ENCODE peak calls at places on chromosomes 11 and 22, in nine cellular contexts. B is choroid plexus epithelial cell, K is MCF 10A, T is epithelial cell of esophagus, G is HFF-Myc, P is dorsolateral prefrontal cortex, L is stomach, S is upper lobe of right lung, R is DND-41. J is an unnamed sample.

GRCh38 chr11:69387409-69387885 is 93.5 kb downstream of the MYEOV start:
- DNase-seq in R (no peak), K (no peak), P (no peak), G (no peak), B (no peak), S (no peak), T (peak), L (no peak), J (no peak)

GRCh38 chr11:91041626-91042025 is 818.8 kb upstream of the CHORDC1 start:
- DNase-seq in T (no peak), S (no peak), P (no peak), R (no peak), K (peak), G (no peak), L (no peak), B (peak), J (no peak)

GRCh38 chr11:104043678-104044239 is 7.3 kb downstream of the DDI1 start:
- DNase-seq in S (no peak), T (no peak), R (no peak), L (no peak), G (no peak), P (no peak), B (peak), K (no peak), J (no peak)

GRCh38 chr11:20670932-20671403 is 1.6 kb downstream of the NELL1 start:
- DNase-seq in R (no peak), K (no peak), S (no peak), P (no peak), L (no peak), T (no peak), B (no peak), G (no peak), J (no peak)

GRCh38 chr11:79406376-79406775 is 34.5 kb downstream of the TENM4 start:
- DNase-seq in R (no peak), G (no peak), L (no peak), S (no peak), T (no peak), P (no peak), B (no peak), K (no peak), J (no peak)

GRCh38 chr11:68827733-68828132 is 14.0 kb downstream of the CPT1A start:
- DNase-seq in G (no peak), T (no peak), S (no peak), B (no peak), K (no peak), R (no peak), P (no peak), L (no peak), J (no peak)

GRCh38 chr11:66052664-66052982 is 459 bp downstream of the SF3B2 start:
- DNase-seq in R (no peak), B (peak), P (no peak), K (no peak), G (no peak), T (no peak), S (no peak), L (peak), J (no peak)

GRCh38 chr11:24298126-24298525 is 198.7 kb upstream of the LUZP2 start:
- DNase-seq in B (peak), R (no peak), K (no peak), G (no peak), L (no peak), S (no peak), T (no peak), P (no peak), J (no peak)

GRCh38 chr22:46622081-46622521 is 1.9 kb downstream of the GRAMD4 start:
- DNase-seq in K (no peak), T (peak), L (no peak), G (no peak), P (no peak), B (no peak), S (no peak), R (no peak), J (no peak)

GRCh38 chr11:70948855-70949551 is 303.4 kb downstream of the SHANK2 start:
- DNase-seq in S (no peak), B (no peak), G (no peak), P (no peak), T (no peak), R (no peak), L (peak), K (no peak), J (no peak)

GRCh38 chr11:72890881-72891280 is 76.7 kb downstream of the ATG16L2 start:
- DNase-seq in T (no peak), B (no peak), R (no peak), L (no peak), K (no peak), S (no peak), P (no peak), G (no peak), J (no peak)

GRCh38 chr11:85673422-85673821 is 8.5 kb upstream of the CREBZF start:
- DNase-seq in L (no peak), G (no peak), B (no peak), S (no peak), K (no peak), R (no peak), P (no peak), T (no peak), J (no peak)

GRCh38 chr22:19361501-19362103 is 69.9 kb downstream of the HIRA start:
- DNase-seq in L (no peak), K (no peak), B (peak), S (no peak), G (no peak), T (no peak), R (no peak), P (no peak), J (no peak)

GRCh38 chr11:36160115-36160514 is 129.1 kb downstream of the COMMD9 start:
- DNase-seq in K (no peak), G (no peak), B (no peak), T (no peak), R (no peak), S (no peak), P (no peak), L (no peak), J (no peak)

GRCh38 chr22:38513063-38513462 is 7.0 kb upstream of the DDX17 start:
- DNase-seq in L (no peak), B (no peak), P (no peak), R (peak), G (no peak), K (no peak), S (no peak), T (no peak), J (no peak)

GRCh38 chr11:95296165-95296564 is 65.2 kb upstream of the SESN3 start:
- DNase-seq in B (no peak), S (no peak), R (no peak), T (no peak), P (no peak), G (no peak), L (peak), K (no peak), J (no peak)

GRCh38 chr11:65887723-65888162 is 528 bp downstream of the FIBP start:
- DNase-seq in R (peak), P (no peak), G (no peak), T (peak), K (no peak), B (no peak), S (no peak), L (no peak), J (no peak)

GRCh38 chr11:94934836-94935235 is 38.5 kb downstream of the CWC15 start:
- DNase-seq in G (no peak), S (no peak), L (no peak), T (no peak), K (no peak), P (no peak), R (no peak), B (no peak), J (no peak)

DNA sequence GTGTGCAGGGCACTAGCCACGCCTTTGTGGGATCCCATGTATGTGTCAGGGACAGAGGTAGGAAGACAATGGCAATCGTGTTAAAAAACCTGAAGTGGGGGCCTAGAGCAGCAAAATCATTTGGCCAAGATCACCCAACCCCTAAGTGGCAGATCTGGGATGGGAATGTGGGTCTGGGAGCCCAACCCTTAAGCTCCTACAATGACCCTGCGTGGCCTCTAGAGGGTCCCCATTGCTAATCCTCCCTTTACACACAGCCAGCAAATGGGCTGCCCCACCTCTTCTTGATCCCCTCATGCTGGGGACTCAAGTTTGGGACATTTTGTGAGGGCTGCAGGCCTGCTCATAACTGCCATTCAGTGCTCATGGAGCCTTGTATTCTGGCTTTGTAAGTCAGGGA is 73.2 kb upstream of the SUSD2 start:
- DNase-seq in S (no peak), K (no peak), R (no peak), G (no peak), L (no peak), T (no peak), P (no peak), B (no peak), J (no peak)
- TF ChIP-seq CTCF in S (no peak), K (no peak), R (no peak), G (no peak), L (no peak), T (no peak), P (no peak), B (no peak), J (no peak)

GRCh38 chr11:131242616-131243015 is 127.8 kb upstream of the NTM start:
- DNase-seq in G (no peak), R (no peak), P (no peak), B (no peak), K (no peak), T (no peak), L (no peak), S (no peak), J (no peak)

GRCh38 chr11:131246156-131246555 is 124.3 kb upstream of the NTM start:
- DNase-seq in S (no peak), T (no peak), P (no peak), L (no peak), R (no peak), B (no peak), K (no peak), G (no peak), J (no peak)

GRCh38 chr11:131248588-131248987 is 121.8 kb upstream of the NTM start:
- DNase-seq in P (no peak), R (no peak), K (no peak), G (no peak), L (no peak), S (no peak), B (no peak), T (no peak), J (no peak)

DNA sequence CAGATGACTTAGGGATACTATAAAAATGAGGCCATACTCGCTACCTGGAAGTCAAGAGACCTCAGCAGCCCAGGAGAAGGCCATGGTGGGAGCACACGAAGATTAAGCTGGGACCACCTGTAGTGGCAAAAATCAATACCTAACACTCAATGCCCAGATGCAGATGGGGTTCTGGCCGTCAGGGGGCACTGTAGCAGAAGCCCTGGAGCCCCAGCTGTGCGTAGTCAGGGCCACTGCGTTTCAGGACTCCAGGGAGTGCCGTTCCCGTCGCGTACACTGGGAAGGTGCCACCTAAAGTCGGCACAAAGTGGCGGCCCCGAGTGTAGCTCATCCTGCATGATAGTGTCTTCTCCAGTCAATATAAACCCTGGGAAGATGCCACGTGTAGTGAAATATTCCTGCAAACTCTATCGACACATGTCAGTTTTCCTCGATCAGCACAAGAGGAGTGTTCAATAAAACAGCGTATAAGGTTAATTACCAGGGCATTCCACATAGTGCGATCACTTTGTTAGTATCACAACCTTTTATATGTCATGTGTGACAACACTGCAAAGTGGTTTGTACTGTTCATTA is 123.7 kb upstream of the NTM start:
- DNase-seq in R (peak), S (peak), T (peak), L (peak), B (no peak), K (no peak), G (no peak), P (peak), J (no peak)
- TF ChIP-seq CTCF in R (peak), S (peak), T (peak), L (no peak), B (peak), K (no peak), G (peak), P (peak), J (no peak)

DNA sequence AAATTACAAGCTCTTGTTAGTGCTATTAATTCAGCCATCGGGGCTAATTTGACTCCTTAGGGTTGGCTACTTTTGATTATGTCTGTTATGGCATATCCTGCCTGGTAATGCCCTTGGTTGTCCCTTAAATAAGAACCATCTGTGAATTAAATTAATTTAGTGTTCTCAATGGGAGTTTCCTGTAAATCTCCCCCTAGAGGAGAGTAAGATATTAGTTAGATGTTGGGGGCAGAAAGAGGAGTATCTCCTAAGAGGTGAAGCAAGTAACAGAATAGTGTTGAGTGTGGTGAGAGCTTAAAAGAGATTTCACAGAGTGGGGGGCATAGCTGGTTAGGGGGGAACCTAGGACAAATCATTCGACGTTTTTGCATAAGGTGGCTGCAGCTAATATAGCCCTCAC is 1126.9 kb downstream of the JRKL start:
- DNase-seq in K (no peak), T (no peak), R (no peak), S (no peak), G (no peak), L (no peak), P (no peak), B (no peak), J (no peak)
- TF ChIP-seq CTCF in K (no peak), T (no peak), R (no peak), S (no peak), G (no peak), L (no peak), P (no peak), B (peak), J (no peak)

GRCh38 chr11:15938362-15938725 is 418.0 kb downstream of the SOX6 start:
- DNase-seq in R (no peak), B (no peak), S (no peak), L (no peak), G (no peak), P (no peak), K (no peak), T (no peak), J (no peak)

GRCh38 chr11:15936011-15936410 is 420.3 kb downstream of the SOX6 start:
- DNase-seq in G (no peak), K (no peak), S (no peak), L (no peak), R (no peak), B (no peak), T (no peak), P (no peak), J (no peak)

GRCh38 chr11:15935370-15935769 is 421.0 kb downstream of the SOX6 start:
- DNase-seq in K (no peak), S (no peak), B (no peak), T (no peak), L (no peak), P (no peak), R (no peak), G (no peak), J (no peak)

GRCh38 chr11:15938983-15939382 is 417.4 kb downstream of the SOX6 start:
- DNase-seq in B (no peak), T (no peak), G (no peak), P (no peak), S (no peak), L (no peak), K (no peak), R (no peak), J (no peak)

DNA sequence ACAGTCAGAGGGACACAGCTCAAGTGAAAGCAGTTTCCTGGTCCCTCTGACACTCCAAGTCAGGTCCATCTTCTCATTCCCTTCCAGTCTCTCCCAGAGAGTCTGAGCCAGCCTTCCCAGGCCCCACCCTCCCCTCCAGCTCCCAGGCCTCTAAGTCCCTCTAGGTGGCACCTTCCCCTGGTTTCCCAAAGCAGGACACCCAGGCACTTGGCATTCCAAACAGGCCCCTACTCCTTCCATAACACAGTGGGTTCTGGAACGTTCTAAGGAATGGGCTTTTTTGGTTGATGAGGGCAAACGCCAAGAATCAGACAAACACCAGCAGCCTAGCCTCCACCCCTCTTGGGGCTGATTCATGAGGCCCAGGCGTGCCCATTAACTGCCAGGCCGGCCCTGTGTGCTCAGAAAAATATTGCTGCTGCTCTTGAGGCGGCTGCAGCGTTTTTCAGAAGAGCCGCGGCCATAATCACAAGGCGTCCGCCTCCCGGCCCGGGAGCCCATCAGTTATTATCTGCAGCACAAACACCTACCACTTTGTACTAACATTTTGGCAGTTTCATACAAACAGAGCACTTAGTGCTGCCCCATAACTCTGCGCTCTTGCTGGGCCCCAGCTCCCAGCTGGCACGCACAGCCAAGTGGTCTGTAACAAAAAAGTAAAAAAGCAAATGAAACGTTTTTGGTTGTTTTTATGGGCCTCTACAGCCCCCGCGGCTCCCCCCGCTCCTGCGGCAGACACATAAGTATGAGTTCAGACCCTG is 418.6 kb downstream of the SOX6 start:
- DNase-seq in R (no peak), L (no peak), S (no peak), K (no peak), T (no peak), P (no peak), B (no peak), G (no peak), J (no peak)
- TF ChIP-seq CTCF in R (no peak), L (no peak), S (no peak), K (no peak), T (no peak), P (no peak), B (no peak), G (no peak), J (no peak)

GRCh38 chr11:129333873-129334272 is 41.8 kb upstream of the BARX2 start:
- DNase-seq in B (no peak), T (no peak), K (no peak), P (no peak), S (no peak), L (no peak), G (no peak), R (peak), J (no peak)
- TF ChIP-seq CTCF in B (peak), T (peak), K (no peak), P (no peak), S (no peak), L (no peak), G (peak), R (peak), J (no peak)